ENCODE peak calls at places on chromosomes 4 and X, in seven cellular contexts. One of them, this sample, is unnamed.

GRCh38 chr4:33031328-33031727 is 2311.2 kb downstream of the PCDH7 start:
- DNase-seq in HT1080: no peak
- DNase-seq in tibial artery: no peak
- DNase-seq in C1 segment of cervical spinal cord: no peak
- DNase-seq in stimulated activated CD4-positive, alpha-beta T cell treated with anti-CD3 and anti-CD28 coated beads, Interleukin-4, amount 100 ng/mL, for 24 hours: no peak
- DNase-seq in CD8-positive, alpha-beta T cell: no peak
- DNase-seq in GM04504: no peak
- DNase-seq in this sample: no peak

GRCh38 chr4:146959692-146960091 is 14.0 kb upstream of the TTC29 start:
- DNase-seq in CD8-positive, alpha-beta T cell: no peak
- DNase-seq in GM04504: no peak
- DNase-seq in C1 segment of cervical spinal cord: no peak
- DNase-seq in stimulated activated CD4-positive, alpha-beta T cell treated with anti-CD3 and anti-CD28 coated beads, Interleukin-4, amount 100 ng/mL, for 24 hours: no peak
- DNase-seq in tibial artery: no peak
- DNase-seq in HT1080: peak
- DNase-seq in this sample: no peak

GRCh38 chr4:52640808-52641595 is 18.1 kb downstream of the USP46 start:
- DNase-seq in tibial artery: no peak
- DNase-seq in GM04504: no peak
- DNase-seq in HT1080: peak
- DNase-seq in CD8-positive, alpha-beta T cell: no peak
- DNase-seq in stimulated activated CD4-positive, alpha-beta T cell treated with anti-CD3 and anti-CD28 coated beads, Interleukin-4, amount 100 ng/mL, for 24 hours: no peak
- DNase-seq in C1 segment of cervical spinal cord: no peak
- DNase-seq in this sample: no peak

GRCh38 chrX:68928401-68928800 is 99.6 kb downstream of the EFNB1 start:
- DNase-seq in C1 segment of cervical spinal cord: no peak
- DNase-seq in HT1080: no peak
- DNase-seq in stimulated activated CD4-positive, alpha-beta T cell treated with anti-CD3 and anti-CD28 coated beads, Interleukin-4, amount 100 ng/mL, for 24 hours: no peak
- DNase-seq in tibial artery: no peak
- DNase-seq in GM04504: no peak
- DNase-seq in CD8-positive, alpha-beta T cell: no peak
- DNase-seq in this sample: no peak

GRCh38 chr4:112807083-112807482 is 170.1 kb downstream of the LARP7 start:
- DNase-seq in HT1080: no peak
- DNase-seq in GM04504: no peak
- DNase-seq in CD8-positive, alpha-beta T cell: no peak
- DNase-seq in tibial artery: no peak
- DNase-seq in stimulated activated CD4-positive, alpha-beta T cell treated with anti-CD3 and anti-CD28 coated beads, Interleukin-4, amount 100 ng/mL, for 24 hours: no peak
- DNase-seq in C1 segment of cervical spinal cord: no peak
- DNase-seq in this sample: no peak

GRCh38 chr4:140188975-140189374 is 35.0 kb upstream of the MAML3 start:
- DNase-seq in tibial artery: peak
- DNase-seq in CD8-positive, alpha-beta T cell: no peak
- DNase-seq in HT1080: peak
- DNase-seq in C1 segment of cervical spinal cord: no peak
- DNase-seq in GM04504: peak
- DNase-seq in stimulated activated CD4-positive, alpha-beta T cell treated with anti-CD3 and anti-CD28 coated beads, Interleukin-4, amount 100 ng/mL, for 24 hours: no peak
- DNase-seq in this sample: no peak

GRCh38 chr4:1393866-1394265 is 12.4 kb downstream of the NKX1-1 start:
- DNase-seq in CD8-positive, alpha-beta T cell: no peak
- DNase-seq in stimulated activated CD4-positive, alpha-beta T cell treated with anti-CD3 and anti-CD28 coated beads, Interleukin-4, amount 100 ng/mL, for 24 hours: no peak
- DNase-seq in HT1080: no peak
- DNase-seq in tibial artery: no peak
- DNase-seq in GM04504: no peak
- DNase-seq in C1 segment of cervical spinal cord: no peak
- DNase-seq in this sample: no peak

GRCh38 chr4:38449506-38450174 is 214.4 kb upstream of the KLF3 start:
- DNase-seq in GM04504: no peak
- DNase-seq in stimulated activated CD4-positive, alpha-beta T cell treated with anti-CD3 and anti-CD28 coated beads, Interleukin-4, amount 100 ng/mL, for 24 hours: no peak
- DNase-seq in C1 segment of cervical spinal cord: no peak
- DNase-seq in CD8-positive, alpha-beta T cell: no peak
- DNase-seq in tibial artery: no peak
- DNase-seq in HT1080: no peak
- DNase-seq in this sample: peak

GRCh38 chr4:110104661-110105060 is 93.8 kb downstream of the ELOVL6 start:
- DNase-seq in tibial artery: no peak
- DNase-seq in C1 segment of cervical spinal cord: no peak
- DNase-seq in CD8-positive, alpha-beta T cell: no peak
- DNase-seq in GM04504: no peak
- DNase-seq in HT1080: no peak
- DNase-seq in stimulated activated CD4-positive, alpha-beta T cell treated with anti-CD3 and anti-CD28 coated beads, Interleukin-4, amount 100 ng/mL, for 24 hours: no peak
- DNase-seq in this sample: no peak

GRCh38 chr4:41506071-41506470 is 31.9 kb upstream of the LIMCH1 start:
- DNase-seq in GM04504: peak
- DNase-seq in stimulated activated CD4-positive, alpha-beta T cell treated with anti-CD3 and anti-CD28 coated beads, Interleukin-4, amount 100 ng/mL, for 24 hours: no peak
- DNase-seq in tibial artery: no peak
- DNase-seq in HT1080: peak
- DNase-seq in C1 segment of cervical spinal cord: no peak
- DNase-seq in CD8-positive, alpha-beta T cell: no peak
- DNase-seq in this sample: peak

GRCh38 chr4:109990307-109991257 is 77.9 kb downstream of the EGF start:
- DNase-seq in HT1080: no peak
- DNase-seq in C1 segment of cervical spinal cord: no peak
- DNase-seq in stimulated activated CD4-positive, alpha-beta T cell treated with anti-CD3 and anti-CD28 coated beads, Interleukin-4, amount 100 ng/mL, for 24 hours: no peak
- DNase-seq in GM04504: no peak
- DNase-seq in tibial artery: no peak
- DNase-seq in CD8-positive, alpha-beta T cell: no peak
- DNase-seq in this sample: no peak

GRCh38 chr4:180828455-180829018 is 1414.7 kb upstream of the TENM3 start:
- DNase-seq in stimulated activated CD4-positive, alpha-beta T cell treated with anti-CD3 and anti-CD28 coated beads, Interleukin-4, amount 100 ng/mL, for 24 hours: no peak
- DNase-seq in CD8-positive, alpha-beta T cell: no peak
- DNase-seq in C1 segment of cervical spinal cord: no peak
- DNase-seq in tibial artery: no peak
- DNase-seq in GM04504: no peak
- DNase-seq in HT1080: peak
- DNase-seq in this sample: peak

GRCh38 chr4:52588097-52588496 is 71.0 kb downstream of the USP46 start:
- DNase-seq in CD8-positive, alpha-beta T cell: no peak
- DNase-seq in HT1080: peak
- DNase-seq in stimulated activated CD4-positive, alpha-beta T cell treated with anti-CD3 and anti-CD28 coated beads, Interleukin-4, amount 100 ng/mL, for 24 hours: no peak
- DNase-seq in C1 segment of cervical spinal cord: no peak
- DNase-seq in GM04504: no peak
- DNase-seq in tibial artery: no peak
- DNase-seq in this sample: peak

GRCh38 chrX:110226931-110227330 is 91.0 kb downstream of the AMMECR1 start:
- DNase-seq in tibial artery: no peak
- DNase-seq in HT1080: peak
- DNase-seq in C1 segment of cervical spinal cord: no peak
- DNase-seq in stimulated activated CD4-positive, alpha-beta T cell treated with anti-CD3 and anti-CD28 coated beads, Interleukin-4, amount 100 ng/mL, for 24 hours: no peak
- DNase-seq in CD8-positive, alpha-beta T cell: no peak
- DNase-seq in GM04504: no peak
- DNase-seq in this sample: no peak

GRCh38 chrX:31604629-31605221 is 532.9 kb upstream of the FTHL17 start:
- DNase-seq in C1 segment of cervical spinal cord: no peak
- DNase-seq in stimulated activated CD4-positive, alpha-beta T cell treated with anti-CD3 and anti-CD28 coated beads, Interleukin-4, amount 100 ng/mL, for 24 hours: no peak
- DNase-seq in tibial artery: no peak
- DNase-seq in CD8-positive, alpha-beta T cell: no peak
- DNase-seq in GM04504: no peak
- DNase-seq in HT1080: no peak
- DNase-seq in this sample: no peak

GRCh38 chr4:181823645-181824044 is 419.6 kb upstream of the TENM3 start:
- DNase-seq in CD8-positive, alpha-beta T cell: no peak
- DNase-seq in tibial artery: no peak
- DNase-seq in stimulated activated CD4-positive, alpha-beta T cell treated with anti-CD3 and anti-CD28 coated beads, Interleukin-4, amount 100 ng/mL, for 24 hours: no peak
- DNase-seq in C1 segment of cervical spinal cord: no peak
- DNase-seq in GM04504: no peak
- DNase-seq in HT1080: no peak
- DNase-seq in this sample: no peak